ENCODE peak calls at places on chromosomes 16 and 17, in four cellular contexts. W, L, M and H are unnamed samples.

GRCh38 chr17:36824678-36825091 is 112.6 kb upstream of the LHX1 start:
- DNase-seq in W (no peak), L (peak; percentile 6), M (no peak), H (peak; percentile 39)

GRCh38 chr16:14405611-14406537 is 224.2 kb downstream of the PARN start:
- DNase-seq in W (peak; percentile 10), L (no peak), M (no peak), H (peak; percentile 25)

GRCh38 chr17:12613566-12613965 is 52.1 kb upstream of the MYOCD start:
- DNase-seq in W (no peak), L (peak; percentile 76), M (no peak), H (peak; percentile 79)

GRCh38 chr16:66751135-66751991 is at the start of gene DYNC1LI2:
- DNase-seq in W (peak; percentile 81), L (peak; percentile 72), M (peak; percentile 61), H (peak; percentile 83)

GRCh38 chr17:64130559-64131001 is 636 bp upstream of the ERN1 start:
- DNase-seq in W (peak; percentile 78), L (peak; percentile 88), M (peak; percentile 23), H (peak; percentile 83)

GRCh38 chr17:67441052-67441738 is 64.1 kb downstream of the PITPNC1 start:
- DNase-seq in W (peak; percentile 80), L (peak; percentile 77), M (no peak), H (peak; percentile 73)

GRCh38 chr16:84266451-84266850 is 26.6 kb upstream of the KCNG4 start:
- DNase-seq in W (peak; percentile 10), L (peak; percentile 75), M (peak; percentile 18), H (peak; percentile 78)

GRCh38 chr17:61361084-61361483 is 38.6 kb upstream of the TBX2 start:
- DNase-seq in W (no peak), L (peak; percentile 57), M (no peak), H (no peak)

GRCh38 chr16:24013733-24014645 is 178.2 kb downstream of the PRKCB start:
- DNase-seq in W (peak; percentile 70), L (no peak), M (no peak), H (peak; percentile 37)

GRCh38 chr17:35073183-35073790 is 9.8 kb upstream of the RFFL start:
- DNase-seq in W (peak; percentile 38), L (no peak), M (no peak), H (no peak)

GRCh38 chr16:23863511-23864422 is 28.0 kb downstream of the PRKCB start:
- DNase-seq in W (no peak), L (peak; percentile 6), M (no peak), H (peak; percentile 17)

GRCh38 chr17:12866244-12866643 is 76.9 kb downstream of the ARHGAP44 start:
- DNase-seq in W (no peak), L (no peak), M (no peak), H (no peak)

GRCh38 chr17:40610359-40610758 is 37.3 kb downstream of the SMARCE1 start:
- DNase-seq in W (no peak), L (no peak), M (no peak), H (no peak)

GRCh38 chr16:56589141-56590039 is at the start of gene MT3:
- DNase-seq in W (peak; percentile 19), L (peak; percentile 23), M (peak; percentile 84), H (peak; percentile 42)

GRCh38 chr16:35711435-35711834 is 2252.0 kb downstream of the TP53TG3F start:
- DNase-seq in W (no peak), L (no peak), M (no peak), H (no peak)

GRCh38 chr16:82432261-82432660 is 194.5 kb upstream of the CDH13 start:
- DNase-seq in W (no peak), L (no peak), M (no peak), H (peak; percentile 32)

GRCh38 chr16:71658771-71659170 is 32.8 kb downstream of the MARVELD3 start:
- DNase-seq in W (no peak), L (no peak), M (no peak), H (no peak)

GRCh38 chr17:35086931-35087573 is 23.5 kb upstream of the RFFL start:
- DNase-seq in W (no peak), L (no peak), M (no peak), H (peak; percentile 52)

GRCh38 chr16:51225902-51226301 is 74.8 kb upstream of the SALL1 start:
- DNase-seq in W (no peak), L (no peak), M (no peak), H (no peak)

GRCh38 chr16:57720142-57720575 is 15.4 kb upstream of the KATNB1 start:
- DNase-seq in W (peak; percentile 29), L (peak; percentile 50), M (no peak), H (peak; percentile 50)

GRCh38 chr16:21673469-21673868 is 9.7 kb downstream of the OTOA start:
- DNase-seq in W (no peak), L (no peak), M (no peak), H (no peak)

GRCh38 chr17:51000835-51001638 is 119.6 kb downstream of the SPAG9 start:
- DNase-seq in W (peak; percentile 15), L (peak; percentile 60), M (no peak), H (peak; percentile 26)

GRCh38 chr16:26742040-26742439 is 324.7 kb upstream of the C16orf82 start:
- DNase-seq in W (no peak), L (no peak), M (no peak), H (no peak)

GRCh38 chr17:81519284-81520020 is 6.9 kb upstream of the ACTG1 start:
- DNase-seq in W (peak; percentile 58), L (no peak), M (no peak), H (peak; percentile 80)

GRCh38 chr16:59274141-59274540 is 540.0 kb upstream of the GOT2 start:
- DNase-seq in W (no peak), L (no peak), M (no peak), H (no peak)

GRCh38 chr17:44219636-44220210 is at the start of gene UBTF:
- DNase-seq in W (peak; percentile 63), L (peak; percentile 58), M (peak; percentile 67), H (peak; percentile 70)

GRCh38 chr16:57070424-57070823 is 22.0 kb upstream of the CPNE2 start:
- DNase-seq in W (no peak), L (no peak), M (no peak), H (no peak)

GRCh38 chr17:77101521-77102410 is 39.0 kb upstream of the SEC14L1 start:
- DNase-seq in W (no peak), L (no peak), M (no peak), H (no peak)